ENCODE peak calls at places on chromosomes 6 and 20, in six cellular contexts. C is H1, L is HepG2, I is GM12891, T is GM12878, W is K562. G is an unnamed sample.

GRCh38 chr20:49813305-49813974 is 812 bp downstream of the SLC9A8 start:
- DNase-seq in C (no peak), L (no peak), I (no peak), T (no peak), W (no peak), G (no peak)

GRCh38 chr20:22374066-22374465 is 210.3 kb downstream of the FOXA2 start:
- DNase-seq in C (no peak), L (no peak), I (no peak), T (no peak), W (no peak), G (no peak)

GRCh38 chr6:31829633-31830492 is 2.3 kb downstream of the HSPA1B start:
- DNase-seq in C (no peak), L (no peak), I (no peak), T (no peak), W (peak), G (no peak)

GRCh38 chr6:159102373-159103160 is 57.8 kb upstream of the TAGAP start:
- DNase-seq in C (peak), L (no peak), I (no peak), T (no peak), W (no peak), G (no peak)

GRCh38 chr6:135129139-135129867 is 51.8 kb upstream of the MYB start:
- DNase-seq in C (no peak), L (no peak), I (no peak), T (no peak), W (no peak), G (no peak)

GRCh38 chr6:97969065-97969464 is 686.0 kb upstream of the MMS22L start:
- DNase-seq in C (no peak), L (no peak), I (no peak), T (no peak), W (no peak), G (no peak)

GRCh38 chr6:131657630-131658111 is 20.6 kb downstream of the ENPP3 start:
- DNase-seq in C (no peak), L (no peak), I (no peak), T (no peak), W (no peak), G (no peak)

GRCh38 chr6:169397684-169398083 is 144.0 kb upstream of the THBS2 start:
- DNase-seq in C (no peak), L (no peak), I (no peak), T (no peak), W (no peak), G (no peak)

GRCh38 chr6:156359912-156360311 is 417.3 kb upstream of the ARID1B start:
- DNase-seq in C (peak), L (peak), I (no peak), T (no peak), W (peak), G (no peak)

GRCh38 chr20:8709627-8710026 is 359.3 kb upstream of the PLCB4 start:
- DNase-seq in C (no peak), L (no peak), I (no peak), T (no peak), W (no peak), G (no peak)

GRCh38 chr6:139852484-139853140 is 478.2 kb upstream of the CITED2 start:
- DNase-seq in C (no peak), L (no peak), I (no peak), T (no peak), W (no peak), G (no peak)

GRCh38 chr6:117444600-117444999 is 18.9 kb upstream of the ROS1 start:
- DNase-seq in C (no peak), L (no peak), I (no peak), T (no peak), W (no peak), G (no peak)

GRCh38 chr20:10218536-10219451 is at the start of gene SNAP25:
- DNase-seq in C (peak), L (no peak), I (peak), T (no peak), W (peak), G (no peak)

GRCh38 chr6:31586013-31586412 is at the start of gene LST1:
- DNase-seq in C (no peak), L (no peak), I (no peak), T (no peak), W (no peak), G (no peak)

GRCh38 chr20:32040142-32040953 is 11.7 kb upstream of the HCK start:
- DNase-seq in C (no peak), L (no peak), I (no peak), T (no peak), W (no peak), G (peak)

GRCh38 chr6:20644667-20645370 is 110.6 kb downstream of the CDKAL1 start:
- DNase-seq in C (no peak), L (no peak), I (no peak), T (no peak), W (no peak), G (no peak)

GRCh38 chr20:1881240-1881835 is 13.9 kb upstream of the SIRPA start:
- DNase-seq in C (no peak), L (no peak), I (no peak), T (no peak), W (no peak), G (no peak)

GRCh38 chr20:33832113-33832853 is 21.1 kb downstream of the CHMP4B start:
- DNase-seq in C (no peak), L (no peak), I (no peak), T (no peak), W (no peak), G (no peak)

GRCh38 chr6:12584631-12585405 is 131.7 kb upstream of the PHACTR1 start:
- DNase-seq in C (no peak), L (no peak), I (no peak), T (no peak), W (no peak), G (no peak)

GRCh38 chr6:2166717-2167116 is 78.7 kb downstream of the GMDS start:
- DNase-seq in C (no peak), L (no peak), I (no peak), T (no peak), W (no peak), G (no peak)

GRCh38 chr20:845226-845868 is 11.8 kb downstream of the FAM110A start:
- DNase-seq in C (peak), L (no peak), I (no peak), T (no peak), W (no peak), G (no peak)

GRCh38 chr20:34701405-34702085 is 2.6 kb upstream of the TP53INP2 start:
- DNase-seq in C (no peak), L (peak), I (no peak), T (no peak), W (no peak), G (no peak)

GRCh38 chr6:16243055-16243454 is 4.7 kb downstream of the GMPR start:
- DNase-seq in C (no peak), L (no peak), I (no peak), T (no peak), W (no peak), G (no peak)

GRCh38 chr6:21840428-21840827 is 246.9 kb downstream of the SOX4 start:
- DNase-seq in C (no peak), L (no peak), I (no peak), T (no peak), W (no peak), G (no peak)

GRCh38 chr6:106156863-106157262 is 70.7 kb downstream of the PRDM1 start:
- DNase-seq in C (no peak), L (no peak), I (no peak), T (no peak), W (no peak), G (no peak)

GRCh38 chr6:40582892-40583291 is 4.3 kb downstream of the LRFN2 start:
- DNase-seq in C (no peak), L (no peak), I (no peak), T (no peak), W (no peak), G (no peak)

GRCh38 chr6:54991761-54992330 is 145.3 kb downstream of the FAM83B start:
- DNase-seq in C (no peak), L (no peak), I (no peak), T (no peak), W (no peak), G (no peak)

GRCh38 chr6:126040394-126040793 is 54.1 kb downstream of the TRMT11 start:
- DNase-seq in C (no peak), L (no peak), I (no peak), T (no peak), W (no peak), G (no peak)

GRCh38 chr6:134516582-134516981 is 198.7 kb upstream of the SGK1 start:
- DNase-seq in C (no peak), L (no peak), I (no peak), T (no peak), W (no peak), G (no peak)

GRCh38 chr6:35062676-35063574 is 78.2 kb downstream of the TCP11 start:
- DNase-seq in C (no peak), L (no peak), I (no peak), T (no peak), W (no peak), G (no peak)

GRCh38 chr6:1228754-1229191 is 83.1 kb upstream of the FOXQ1 start:
- DNase-seq in C (no peak), L (no peak), I (no peak), T (no peak), W (no peak), G (no peak)

GRCh38 chr20:62918830-62919229 is 7.5 kb downstream of the DIDO1 start:
- DNase-seq in C (no peak), L (no peak), I (no peak), T (no peak), W (no peak), G (no peak)

GRCh38 chr20:32589256-32589655 is 4.1 kb upstream of the NOL4L start:
- DNase-seq in C (no peak), L (no peak), I (no peak), T (no peak), W (no peak), G (no peak)

GRCh38 chr6:82185948-82186347 is 61.6 kb downstream of the IBTK start:
- DNase-seq in C (no peak), L (no peak), I (no peak), T (no peak), W (no peak), G (no peak)

GRCh38 chr6:147578159-147578558 is 69.7 kb downstream of the SAMD5 start:
- DNase-seq in C (no peak), L (no peak), I (no peak), T (no peak), W (no peak), G (no peak)

GRCh38 chr6:168393126-168393870 is 47.7 kb upstream of the SMOC2 start:
- DNase-seq in C (no peak), L (no peak), I (no peak), T (no peak), W (no peak), G (no peak)

GRCh38 chr20:1509237-1509636 is 18.0 kb upstream of the SIRPB2 start:
- DNase-seq in C (no peak), L (peak), I (no peak), T (no peak), W (no peak), G (no peak)

GRCh38 chr6:150881911-150882481 is 16.5 kb downstream of the MTHFD1L start:
- DNase-seq in C (no peak), L (peak), I (no peak), T (no peak), W (no peak), G (no peak)
- TF ChIP-seq TAF1 in C (no peak), L (no peak), I (no peak), T (no peak), W (no peak), G (no peak)

DNA sequence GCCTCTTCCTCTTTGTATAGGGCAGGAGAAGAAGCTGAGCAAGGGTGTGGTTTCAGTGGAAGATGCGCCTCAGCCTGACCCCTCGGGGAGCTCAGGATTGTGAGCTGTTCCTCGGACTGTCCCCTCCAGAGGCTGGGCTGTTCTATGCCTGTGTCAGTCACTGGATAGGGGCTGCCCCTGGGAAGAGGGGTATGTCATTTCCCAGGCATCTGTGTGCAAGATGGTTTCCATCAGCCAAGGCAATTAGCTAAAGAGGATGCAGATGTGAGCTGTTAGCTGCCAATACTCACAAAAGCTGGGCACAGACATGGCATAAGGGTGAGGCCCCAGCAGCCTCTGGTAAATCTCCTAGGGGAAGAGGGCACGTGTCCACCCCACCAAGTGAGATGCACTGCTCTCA is 34.0 kb downstream of the ITPR3 start:
- DNase-seq in C (no peak), L (no peak), I (no peak), T (no peak), W (no peak), G (no peak)
- TF ChIP-seq POLR2AphosphoS5 in C (no peak), L (no peak), I (no peak), T (no peak), W (no peak), G (no peak)

GRCh38 chr20:53578492-53579222 is 15.0 kb downstream of the ZNF217 start:
- DNase-seq in C (no peak), L (peak), I (no peak), T (peak), W (peak), G (peak)
- TF ChIP-seq POLR2A in C (no peak), L (no peak), I (no peak), T (no peak), W (no peak), G (no peak)

GRCh38 chr6:166235666-166236292 is 68.1 kb upstream of the TBXT start:
- DNase-seq in C (no peak), L (no peak), I (no peak), T (no peak), W (no peak), G (no peak)

GRCh38 chr6:166240889-166241288 is 67.3 kb downstream of the PRR18 start:
- DNase-seq in C (no peak), L (no peak), I (no peak), T (no peak), W (no peak), G (no peak)

GRCh38 chr6:166241974-166242373 is 66.2 kb downstream of the PRR18 start:
- DNase-seq in C (no peak), L (no peak), I (no peak), T (no peak), W (no peak), G (no peak)

GRCh38 chr6:166236586-166236985 is 68.9 kb upstream of the TBXT start:
- DNase-seq in C (no peak), L (no peak), I (no peak), T (no peak), W (no peak), G (no peak)

DNA sequence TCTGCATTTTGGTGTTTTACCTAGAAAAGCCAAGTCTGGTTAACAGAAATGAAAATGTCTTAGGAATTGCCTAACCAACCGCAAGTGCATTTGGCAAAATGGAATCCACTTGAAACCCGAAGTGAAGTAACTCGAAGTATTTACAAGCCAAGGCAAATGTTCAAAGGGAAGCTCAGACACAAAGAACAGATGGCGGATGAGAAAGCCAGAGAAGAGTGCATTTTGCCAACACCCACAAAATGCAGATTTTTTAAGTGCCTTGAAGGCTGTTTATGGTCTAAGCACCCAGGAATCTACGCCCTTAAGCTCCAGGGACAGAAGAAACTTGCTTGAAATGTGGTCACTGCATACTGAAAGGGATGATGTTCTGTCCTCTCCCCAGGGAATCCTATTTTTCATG is 70.0 kb upstream of the TBXT start:
- DNase-seq in C (no peak), L (no peak), I (no peak), T (no peak), W (no peak), G (no peak)
- TF ChIP-seq TAF1 in C (no peak), L (no peak), I (no peak), T (no peak), W (no peak), G (no peak)

GRCh38 chr6:145621776-145622175 is 113.5 kb downstream of the EPM2A start:
- DNase-seq in C (no peak), L (no peak), I (no peak), T (no peak), W (no peak), G (no peak)

GRCh38 chr6:145626857-145627256 is 108.5 kb downstream of the EPM2A start:
- DNase-seq in C (no peak), L (no peak), I (no peak), T (no peak), W (no peak), G (no peak)

GRCh38 chr6:145627451-145627850 is 107.9 kb downstream of the EPM2A start:
- DNase-seq in C (no peak), L (no peak), I (no peak), T (no peak), W (no peak), G (no peak)

GRCh38 chr6:145623231-145623630 is 112.1 kb downstream of the EPM2A start:
- DNase-seq in C (no peak), L (no peak), I (no peak), T (no peak), W (no peak), G (no peak)
- TF ChIP-seq POLR2AphosphoS5 in C (no peak), L (no peak), I (no peak), T (no peak), W (no peak), G (no peak)

GRCh38 chr6:37024665-37025337 is 19.3 kb downstream of the FGD2 start:
- DNase-seq in C (no peak), L (no peak), I (no peak), T (no peak), W (no peak), G (no peak)
- TF ChIP-seq POLR2A in C (no peak), L (no peak), I (no peak), T (no peak), W (no peak), G (no peak)

G was measured in GM12892.